ENCODE peak calls at places on chromosomes 6 and 20, in ten cellular contexts. N is breast epithelium, V is choroid plexus epithelial cell, P is NB4, Z is AG09319, S is esophagus squamous epithelium, J is AG04450, W is GM06990, F is bronchial epithelial cell, I is Calu3. T is an unnamed sample.

GRCh38 chr6:39821014-39821738 is 29.0 kb downstream of the DAAM2 start:
- DNase-seq in V (no peak), N (no peak), W (no peak), S (no peak), I (no peak), Z (no peak), F (no peak), P (no peak), J (no peak), T (no peak)

GRCh38 chr20:10925767-10926166 is 252.0 kb upstream of the JAG1 start:
- DNase-seq in J (no peak), I (no peak), N (no peak), W (no peak), V (no peak), Z (no peak), S (no peak), F (peak), P (no peak), T (no peak)

GRCh38 chr20:62175711-62176110 is 7.1 kb upstream of the MTG2 start:
- DNase-seq in F (no peak), J (no peak), P (no peak), V (no peak), S (no peak), I (no peak), Z (no peak), N (no peak), W (no peak), T (no peak)

GRCh38 chr6:43149260-43149659 is 21.8 kb upstream of the SRF start:
- DNase-seq in W (no peak), S (no peak), I (no peak), V (peak), P (no peak), N (no peak), J (no peak), Z (no peak), F (no peak), T (no peak)

GRCh38 chr20:13494019-13494418 is 144.7 kb downstream of the TASP1 start:
- DNase-seq in Z (no peak), W (no peak), P (peak), S (no peak), J (no peak), N (no peak), F (peak), V (peak), I (no peak), T (no peak)

GRCh38 chr6:125913864-125914351 is 42.7 kb upstream of the HINT3 start:
- DNase-seq in S (no peak), F (peak), W (no peak), J (peak), Z (peak), I (peak), P (no peak), V (peak), N (no peak), T (no peak)

GRCh38 chr6:43172127-43173007 is 1.3 kb downstream of the SRF start:
- DNase-seq in F (peak), P (peak), W (peak), S (no peak), I (peak), J (no peak), Z (no peak), N (peak), V (peak), T (no peak)

GRCh38 chr20:11216451-11217314 is 542.9 kb upstream of the JAG1 start:
- DNase-seq in I (peak), W (no peak), S (no peak), Z (no peak), N (no peak), F (no peak), P (no peak), V (peak), J (no peak), T (no peak)

GRCh38 chr20:50837532-50838321 is 42.9 kb downstream of the BCAS4 start:
- DNase-seq in I (no peak), J (peak), F (peak), Z (peak), W (peak), N (no peak), S (no peak), P (no peak), V (peak), T (no peak)

GRCh38 chr6:1574083-1574761 is 35.5 kb upstream of the FOXC1 start:
- DNase-seq in N (no peak), V (no peak), W (no peak), S (no peak), I (no peak), F (peak), J (no peak), Z (no peak), P (no peak), T (no peak)

GRCh38 chr6:25388776-25389175 is 109.6 kb downstream of the CARMIL1 start:
- DNase-seq in I (no peak), S (no peak), F (peak), J (no peak), V (no peak), W (no peak), Z (no peak), N (no peak), P (no peak), T (no peak)

GRCh38 chr6:15513801-15514711 is 148.8 kb downstream of the DTNBP1 start:
- DNase-seq in S (no peak), V (no peak), W (no peak), N (no peak), Z (no peak), J (no peak), P (no peak), I (no peak), F (no peak), T (no peak)

GRCh38 chr6:53466257-53466656 is 78.6 kb downstream of the GCLC start:
- DNase-seq in J (no peak), V (peak), I (no peak), F (peak), Z (no peak), N (no peak), W (no peak), S (no peak), P (no peak), T (no peak)

GRCh38 chr20:53870426-53871199 is 199.8 kb downstream of the BCAS1 start:
- DNase-seq in S (no peak), V (no peak), N (no peak), P (no peak), W (no peak), I (peak), Z (no peak), F (no peak), J (no peak), T (no peak)

GRCh38 chr6:102494808-102495207 is 1101.3 kb downstream of the GRIK2 start:
- DNase-seq in I (no peak), S (no peak), N (no peak), P (no peak), Z (no peak), W (no peak), F (no peak), V (no peak), J (no peak), T (no peak)

GRCh38 chr6:17394192-17394611 is 807 bp downstream of the CAP2 start:
- DNase-seq in J (no peak), S (no peak), I (peak), N (no peak), P (peak), F (peak), W (no peak), Z (no peak), V (peak), T (no peak)

GRCh38 chr20:35601021-35601973 is 14.3 kb upstream of the SPAG4 start:
- DNase-seq in N (peak), J (peak), V (peak), I (no peak), P (peak), Z (peak), S (no peak), F (peak), W (peak), T (peak)

GRCh38 chr20:22403860-22404608 is 180.3 kb downstream of the FOXA2 start:
- DNase-seq in Z (no peak), I (no peak), J (no peak), V (peak), P (no peak), F (no peak), N (no peak), W (no peak), S (no peak), T (no peak)

GRCh38 chr20:44678247-44678646 is 26.7 kb upstream of the ADA start:
- DNase-seq in S (no peak), Z (no peak), P (no peak), F (peak), J (no peak), I (no peak), N (no peak), V (no peak), W (no peak), T (no peak)

GRCh38 chr6:122734529-122735203 is 44.9 kb upstream of the FABP7 start:
- DNase-seq in J (no peak), N (no peak), W (no peak), V (no peak), I (no peak), Z (no peak), S (no peak), F (no peak), P (no peak), T (no peak)

GRCh38 chr6:28136585-28137457 is 4.9 kb upstream of the ZKSCAN8 start:
- DNase-seq in I (peak), Z (peak), P (peak), J (peak), S (peak), V (peak), F (peak), W (peak), N (peak), T (peak)

GRCh38 chr6:98581725-98582124 is 252.6 kb upstream of the POU3F2 start:
- DNase-seq in J (no peak), N (no peak), P (no peak), I (no peak), W (no peak), Z (no peak), F (peak), S (no peak), V (no peak), T (no peak)

GRCh38 chr6:21997414-21998037 is 299.3 kb downstream of the PRL start:
- DNase-seq in Z (no peak), J (no peak), P (no peak), S (no peak), W (no peak), V (peak), N (no peak), F (no peak), I (no peak), T (no peak)

GRCh38 chr6:69232506-69233194 is 564.2 kb downstream of the LMBRD1 start:
- DNase-seq in Z (peak), S (no peak), I (peak), W (peak), P (peak), N (peak), F (peak), J (peak), V (peak), T (no peak)

GRCh38 chr20:41185013-41185757 is 47.8 kb downstream of the PLCG1 start:
- DNase-seq in V (no peak), I (no peak), F (no peak), W (no peak), N (no peak), J (no peak), P (no peak), Z (no peak), S (no peak), T (no peak)

GRCh38 chr20:37737806-37738442 is 44.1 kb downstream of the CTNNBL1 start:
- DNase-seq in J (no peak), P (peak), F (no peak), Z (no peak), W (no peak), S (no peak), N (no peak), I (no peak), V (no peak), T (no peak)

GRCh38 chr20:37744347-37744746 is 50.5 kb downstream of the CTNNBL1 start:
- DNase-seq in Z (no peak), I (no peak), J (no peak), P (no peak), W (no peak), V (no peak), S (no peak), F (no peak), N (no peak), T (no peak)

GRCh38 chr20:37742121-37742520 is 48.3 kb downstream of the CTNNBL1 start:
- DNase-seq in S (no peak), V (no peak), P (no peak), W (no peak), Z (no peak), F (no peak), J (no peak), I (no peak), N (no peak), T (no peak)

GRCh38 chr20:37741560-37741959 is 47.7 kb downstream of the CTNNBL1 start:
- DNase-seq in N (no peak), S (no peak), F (no peak), I (no peak), Z (no peak), P (no peak), J (no peak), W (no peak), V (peak), T (no peak)

GRCh38 chr20:37741055-37741454 is 47.2 kb downstream of the CTNNBL1 start:
- DNase-seq in N (no peak), W (no peak), P (no peak), F (peak), I (no peak), S (no peak), Z (no peak), J (no peak), V (peak), T (no peak)
- TF ChIP-seq CTCF in N (no peak), W (no peak), P (no peak), F (no peak), I (no peak), S (no peak), Z (no peak), J (no peak), V (no peak), T (no peak)

DNA sequence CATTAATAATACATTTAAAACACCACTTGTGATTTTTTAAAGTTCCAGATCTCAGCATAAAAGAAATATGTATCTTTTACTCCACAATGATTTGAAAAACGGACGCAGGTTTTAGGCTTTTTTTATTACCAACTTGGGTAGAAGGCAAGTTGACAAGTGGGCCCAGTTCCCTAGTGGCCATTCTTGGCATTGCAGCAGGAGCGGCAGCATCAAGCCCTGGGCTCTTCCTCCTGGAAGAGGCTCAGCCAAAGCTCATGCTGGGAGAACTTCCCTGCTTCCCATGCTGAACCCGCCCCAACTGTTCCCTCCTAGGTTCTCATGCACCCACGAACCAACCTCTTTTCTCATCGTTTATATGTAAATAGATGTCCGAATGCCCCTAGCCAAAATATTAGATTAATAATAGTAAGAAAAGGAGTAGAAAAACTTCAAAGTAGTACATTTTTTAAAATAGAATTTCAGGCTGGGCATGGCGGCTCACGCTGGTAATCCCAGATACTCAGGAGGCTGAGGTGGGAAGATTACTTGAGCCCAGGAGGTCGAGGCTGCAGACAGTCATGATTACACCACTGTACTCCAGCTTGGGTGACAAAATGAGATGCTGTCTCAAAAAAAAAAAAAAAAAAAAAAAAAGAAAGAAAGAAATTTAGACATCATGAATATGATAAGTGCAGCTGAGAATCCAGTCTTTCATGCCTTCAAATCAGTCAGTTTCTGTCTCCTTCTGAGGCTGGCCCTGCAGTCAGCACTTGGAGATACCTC is 18.2 kb upstream of the MYB start:
- DNase-seq in W (peak), J (no peak), I (peak), F (no peak), Z (no peak), V (peak), N (no peak), S (no peak), P (peak), T (no peak)
- TF ChIP-seq CTCF in W (peak), J (peak), I (peak), F (peak), Z (peak), V (peak), N (no peak), S (peak), P (peak), T (peak)

GRCh38 chr6:63816979-63817436 is 181.4 kb downstream of the PHF3 start:
- DNase-seq in Z (no peak), W (no peak), J (no peak), S (no peak), V (peak), I (no peak), P (peak), N (no peak), F (peak), T (no peak)

GRCh38 chr6:63819831-63820230 is 184.2 kb downstream of the PHF3 start:
- DNase-seq in S (no peak), Z (no peak), I (no peak), N (no peak), F (no peak), P (peak), J (no peak), V (peak), W (no peak), T (no peak)

GRCh38 chr6:63816401-63816975 is 180.9 kb downstream of the PHF3 start:
- DNase-seq in W (no peak), P (no peak), F (no peak), S (no peak), Z (no peak), J (no peak), N (no peak), I (no peak), V (no peak), T (no peak)

GRCh38 chr6:63814459-63814858 is 178.9 kb downstream of the PHF3 start:
- DNase-seq in S (no peak), J (no peak), W (no peak), Z (no peak), F (no peak), N (no peak), V (peak), I (no peak), P (peak), T (no peak)

DNA sequence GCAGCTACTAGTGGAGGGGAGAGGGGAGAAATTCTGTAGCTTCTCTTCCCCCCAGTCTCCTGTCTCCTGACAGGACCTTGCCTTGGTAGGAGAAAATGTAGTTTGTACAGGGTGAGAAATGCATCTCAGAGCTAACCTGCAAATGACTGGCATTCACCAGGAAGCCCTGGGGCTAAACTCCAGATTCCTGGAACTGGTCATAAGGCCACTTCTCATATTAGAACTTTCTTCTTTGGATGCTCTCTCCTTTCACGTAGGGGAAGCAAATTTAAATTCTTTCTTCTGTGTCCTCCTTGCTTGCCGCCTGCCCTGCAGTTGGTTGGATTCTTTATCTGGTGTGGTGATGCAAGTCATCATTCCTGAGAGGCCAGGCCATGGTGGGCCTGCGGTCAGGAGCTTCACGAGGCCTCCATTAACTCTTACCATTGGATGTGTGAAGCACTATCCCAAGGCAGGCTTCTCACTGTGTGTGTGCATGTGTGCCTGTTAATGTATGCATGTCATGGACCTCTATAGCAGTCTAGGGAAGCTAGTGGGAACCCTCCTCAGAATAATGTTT is 182.0 kb downstream of the PHF3 start:
- DNase-seq in P (no peak), S (no peak), F (no peak), Z (no peak), W (no peak), I (no peak), V (no peak), J (no peak), N (no peak), T (no peak)
- TF ChIP-seq CTCF in P (no peak), S (no peak), F (no peak), Z (no peak), W (no peak), I (no peak), V (no peak), J (no peak), N (no peak), T (no peak)

GRCh38 chr6:109095036-109095820 is at the start of gene CEP57L1:
- DNase-seq in P (peak), I (peak), N (peak), J (peak), Z (peak), W (peak), S (peak), V (peak), F (peak), T (peak)
- TF ChIP-seq CTCF in P (peak), I (no peak), N (peak), J (peak), Z (peak), W (peak), S (no peak), V (no peak), F (no peak), T (no peak)

GRCh38 chr20:59032023-59032712 is at the start of gene ATP5F1E:
- DNase-seq in I (peak), W (peak), Z (peak), V (peak), J (peak), P (peak), S (peak), N (peak), F (peak), T (peak)
- TF ChIP-seq CTCF in I (no peak), W (no peak), Z (no peak), V (no peak), J (no peak), P (no peak), S (no peak), N (no peak), F (no peak), T (no peak)

GRCh38 chr20:2763186-2763585 is 37.2 kb downstream of the CPXM1 start:
- DNase-seq in V (no peak), F (no peak), Z (no peak), W (no peak), J (no peak), N (no peak), P (no peak), I (no peak), S (no peak), T (no peak)
- TF ChIP-seq CTCF in V (no peak), F (no peak), Z (no peak), W (no peak), J (no peak), N (no peak), P (no peak), I (no peak), S (no peak), T (no peak)

GRCh38 chr20:38728237-38728761 is 4.0 kb downstream of the SLC32A1 start:
- DNase-seq in I (no peak), Z (no peak), W (peak), P (no peak), S (no peak), V (no peak), N (no peak), J (no peak), F (no peak), T (no peak)

GRCh38 chr20:38727602-38728236 is 3.4 kb downstream of the SLC32A1 start:
- DNase-seq in P (no peak), Z (no peak), J (no peak), N (no peak), S (no peak), F (no peak), V (no peak), W (peak), I (no peak), T (no peak)

GRCh38 chr20:38725959-38726848 is 1.9 kb downstream of the SLC32A1 start:
- DNase-seq in N (no peak), V (no peak), S (no peak), J (no peak), Z (no peak), W (peak), F (no peak), I (peak), P (peak), T (no peak)

GRCh38 chr20:38725458-38725958 is 1.2 kb downstream of the SLC32A1 start:
- DNase-seq in I (no peak), F (no peak), J (no peak), V (no peak), W (no peak), Z (no peak), S (no peak), P (no peak), N (no peak), T (no peak)

GRCh38 chr20:38726849-38727601 is 2.7 kb downstream of the SLC32A1 start:
- DNase-seq in J (no peak), W (peak), Z (no peak), N (no peak), I (peak), S (no peak), V (no peak), P (peak), F (no peak), T (no peak)
- TF ChIP-seq CTCF in J (peak), W (no peak), Z (no peak), N (no peak), I (peak), S (no peak), V (no peak), P (peak), F (peak), T (no peak)

GRCh38 chr6:30213999-30214982 is 1.1 kb upstream of the TRIM26 start:
- DNase-seq in F (peak), V (peak), W (peak), J (peak), Z (no peak), P (peak), S (no peak), N (peak), I (peak), T (peak)

GRCh38 chr6:30211899-30212298 is 1.3 kb downstream of the TRIM26 start:
- DNase-seq in W (no peak), S (no peak), J (no peak), N (no peak), Z (no peak), P (no peak), F (peak), I (no peak), V (no peak), T (no peak)

GRCh38 chr6:30211306-30211705 is 1.9 kb downstream of the TRIM26 start:
- DNase-seq in F (no peak), S (no peak), Z (no peak), P (no peak), W (no peak), N (no peak), I (no peak), V (no peak), J (no peak), T (no peak)

GRCh38 chr6:30212865-30213653 is at the start of gene TRIM26:
- DNase-seq in Z (peak), S (peak), N (peak), F (peak), V (peak), J (peak), I (peak), P (peak), W (peak), T (peak)

GRCh38 chr6:30213654-30213998 is 420 bp upstream of the TRIM26 start:
- DNase-seq in W (no peak), V (no peak), I (no peak), Z (no peak), F (no peak), P (no peak), N (no peak), S (no peak), J (no peak), T (no peak)
- TF ChIP-seq CTCF in W (no peak), V (no peak), I (no peak), Z (no peak), F (no peak), P (no peak), N (no peak), S (no peak), J (no peak), T (no peak)

T was measured in CD14-positive monocyte.